ENCODE peak calls at places on chromosomes 11 and 22, in eight cellular contexts. One of them, this sample, is unnamed. For H3K9me3, the result is how much of the 10 kb centered on the place peaks cover.

GRCh38 chr22:25495286-25495685 is 69.2 kb upstream of the GRK3 start:
- DNase-seq in HepG2: no peak
- DNase-seq in transverse colon: no peak
- DNase-seq in upper lobe of left lung: no peak
- DNase-seq in spleen: no peak
- DNase-seq in HCT116: no peak
- DNase-seq in prostate gland: no peak
- DNase-seq in stomach: no peak
- DNase-seq in this sample: no peak

GRCh38 chr11:69825941-69826340 is 6.7 kb upstream of the FGF3 start:
- DNase-seq in HepG2: no peak
- DNase-seq in transverse colon: no peak
- DNase-seq in upper lobe of left lung: no peak
- DNase-seq in spleen: peak
- DNase-seq in HCT116: no peak
- DNase-seq in prostate gland: no peak
- DNase-seq in stomach: no peak
- DNase-seq in this sample: no peak

GRCh38 chr11:2853997-2854560 is 31.5 kb downstream of the CDKN1C start:
- DNase-seq in HepG2: no peak
- DNase-seq in transverse colon: no peak
- DNase-seq in upper lobe of left lung: no peak
- DNase-seq in spleen: no peak
- DNase-seq in HCT116: no peak
- DNase-seq in prostate gland: no peak
- DNase-seq in stomach: no peak
- DNase-seq in this sample: no peak

GRCh38 chr11:85076535-85077330 is 550.4 kb downstream of the DLG2 start:
- DNase-seq in HepG2: no peak
- DNase-seq in transverse colon: no peak
- DNase-seq in upper lobe of left lung: no peak
- DNase-seq in spleen: no peak
- DNase-seq in HCT116: no peak
- DNase-seq in prostate gland: no peak
- DNase-seq in stomach: no peak
- DNase-seq in this sample: no peak

GRCh38 chr11:73426184-73426845 is 50.1 kb downstream of the RELT start:
- DNase-seq in HepG2: no peak
- DNase-seq in transverse colon: no peak
- DNase-seq in upper lobe of left lung: no peak
- DNase-seq in spleen: no peak
- DNase-seq in HCT116: no peak
- DNase-seq in prostate gland: no peak
- DNase-seq in stomach: no peak
- DNase-seq in this sample: no peak

GRCh38 chr22:50671641-50672040 is 982 bp upstream of the SHANK3 start:
- DNase-seq in HepG2: no peak
- DNase-seq in transverse colon: no peak
- DNase-seq in upper lobe of left lung: no peak
- DNase-seq in spleen: no peak
- DNase-seq in HCT116: no peak
- DNase-seq in prostate gland: no peak
- DNase-seq in stomach: no peak
- DNase-seq in this sample: no peak

GRCh38 chr22:19179472-19180048 is 1.0 kb upstream of the SLC25A1 start:
- DNase-seq in HepG2: peak
- DNase-seq in transverse colon: peak
- DNase-seq in upper lobe of left lung: peak
- DNase-seq in spleen: peak
- DNase-seq in HCT116: peak
- DNase-seq in prostate gland: peak
- DNase-seq in stomach: peak
- DNase-seq in this sample: no peak

GRCh38 chr11:1917523-1918435 is 1.7 kb upstream of the TNNT3 start:
- DNase-seq in HepG2: no peak
- DNase-seq in transverse colon: no peak
- DNase-seq in upper lobe of left lung: peak
- DNase-seq in spleen: peak
- DNase-seq in HCT116: no peak
- DNase-seq in prostate gland: no peak
- DNase-seq in stomach: no peak
- DNase-seq in this sample: no peak

GRCh38 chr11:87859583-87859982 is 315.7 kb downstream of the RAB38 start:
- DNase-seq in HepG2: no peak
- DNase-seq in transverse colon: no peak
- DNase-seq in upper lobe of left lung: no peak
- DNase-seq in spleen: no peak
- DNase-seq in HCT116: no peak
- DNase-seq in prostate gland: no peak
- DNase-seq in stomach: peak
- DNase-seq in this sample: no peak

GRCh38 chr11:126716456-126717083 is 284.0 kb downstream of the KIRREL3 start:
- DNase-seq in HepG2: peak
- DNase-seq in transverse colon: peak
- DNase-seq in upper lobe of left lung: no peak
- DNase-seq in spleen: no peak
- DNase-seq in HCT116: peak
- DNase-seq in prostate gland: peak
- DNase-seq in stomach: peak
- DNase-seq in this sample: no peak

GRCh38 chr11:82315093-82315492 is 418.6 kb downstream of the FAM181B start:
- DNase-seq in HepG2: peak
- DNase-seq in transverse colon: peak
- DNase-seq in upper lobe of left lung: no peak
- DNase-seq in spleen: no peak
- DNase-seq in HCT116: no peak
- DNase-seq in prostate gland: no peak
- DNase-seq in stomach: no peak
- DNase-seq in this sample: peak

GRCh38 chr11:105230586-105230985 is 91.0 kb upstream of the CARD18 start:
- DNase-seq in HepG2: no peak
- DNase-seq in transverse colon: no peak
- DNase-seq in upper lobe of left lung: no peak
- DNase-seq in spleen: no peak
- DNase-seq in HCT116: no peak
- DNase-seq in prostate gland: no peak
- DNase-seq in stomach: no peak
- DNase-seq in this sample: no peak

GRCh38 chr22:23218053-23218866 is 38.0 kb downstream of the BCR start:
- DNase-seq in HepG2: no peak
- DNase-seq in transverse colon: no peak
- DNase-seq in upper lobe of left lung: no peak
- DNase-seq in spleen: peak
- DNase-seq in HCT116: no peak
- DNase-seq in prostate gland: no peak
- DNase-seq in stomach: no peak
- DNase-seq in this sample: no peak
- H3K27ac ChIP-seq in HepG2: peak
- H3K27ac ChIP-seq in transverse colon: peak
- H3K27ac ChIP-seq in upper lobe of left lung: peak
- H3K27ac ChIP-seq in spleen: peak
- H3K27ac ChIP-seq in HCT116: no peak
- H3K27ac ChIP-seq in prostate gland: no peak
- H3K27ac ChIP-seq in stomach: peak
- H3K27ac ChIP-seq in this sample: no peak

GRCh38 chr11:8834379-8834778 is 76.6 kb upstream of the AKIP1 start:
- DNase-seq in HepG2: no peak
- DNase-seq in transverse colon: no peak
- DNase-seq in upper lobe of left lung: no peak
- DNase-seq in spleen: peak
- DNase-seq in HCT116: no peak
- DNase-seq in prostate gland: no peak
- DNase-seq in stomach: no peak
- DNase-seq in this sample: no peak

GRCh38 chr11:8831861-8832260 is 79.1 kb upstream of the AKIP1 start:
- DNase-seq in HepG2: no peak
- DNase-seq in transverse colon: no peak
- DNase-seq in upper lobe of left lung: no peak
- DNase-seq in spleen: peak
- DNase-seq in HCT116: no peak
- DNase-seq in prostate gland: no peak
- DNase-seq in stomach: no peak
- DNase-seq in this sample: no peak

GRCh38 chr11:8833568-8834275 is 77.3 kb upstream of the AKIP1 start:
- DNase-seq in HepG2: no peak
- DNase-seq in transverse colon: no peak
- DNase-seq in upper lobe of left lung: no peak
- DNase-seq in spleen: no peak
- DNase-seq in HCT116: no peak
- DNase-seq in prostate gland: no peak
- DNase-seq in stomach: no peak
- DNase-seq in this sample: no peak

GRCh38 chr11:8830641-8831040 is 80.3 kb upstream of the AKIP1 start:
- DNase-seq in HepG2: no peak
- DNase-seq in transverse colon: no peak
- DNase-seq in upper lobe of left lung: no peak
- DNase-seq in spleen: no peak
- DNase-seq in HCT116: no peak
- DNase-seq in prostate gland: no peak
- DNase-seq in stomach: no peak
- DNase-seq in this sample: no peak

DNA sequence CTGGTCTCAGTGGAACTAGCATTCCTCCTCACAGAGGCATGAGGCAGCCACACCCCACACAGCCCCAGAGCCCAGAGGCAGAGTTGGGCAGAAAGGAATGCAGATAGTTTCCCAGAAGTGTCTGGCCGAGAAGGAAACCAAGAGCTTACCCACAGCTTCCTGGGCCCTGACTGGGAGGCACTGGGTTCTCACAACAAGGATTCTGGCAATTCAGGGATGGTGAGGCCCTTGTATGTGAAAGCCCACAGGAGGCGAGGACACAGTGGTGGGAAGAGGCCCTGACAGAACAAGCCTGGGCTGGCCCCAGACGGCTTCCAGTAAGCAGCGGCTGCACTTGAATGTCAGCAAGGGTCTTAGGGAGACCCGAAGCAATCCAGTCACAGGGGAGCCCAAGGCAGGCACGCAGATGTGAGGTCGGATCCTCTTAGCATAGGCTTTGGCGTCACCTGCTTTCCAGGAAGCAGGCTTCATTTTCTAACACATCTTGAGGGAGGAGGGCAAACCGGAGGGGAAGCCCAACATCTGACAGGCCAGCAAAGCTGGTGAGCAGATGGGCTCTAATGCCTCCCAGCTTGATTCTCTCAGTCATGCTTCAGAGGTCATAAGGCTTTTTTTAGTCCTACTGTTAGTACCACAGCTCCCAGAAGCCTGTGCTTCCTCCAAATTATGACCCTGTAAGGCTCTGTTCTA is 78.3 kb upstream of the AKIP1 start:
- DNase-seq in HepG2: no peak
- DNase-seq in transverse colon: no peak
- DNase-seq in upper lobe of left lung: no peak
- DNase-seq in spleen: no peak
- DNase-seq in HCT116: no peak
- DNase-seq in prostate gland: no peak
- DNase-seq in stomach: peak
- DNase-seq in this sample: peak
- TF ChIP-seq POLR2AphosphoS5 in HepG2: no peak
- TF ChIP-seq POLR2AphosphoS5 in transverse colon: peak
- TF ChIP-seq POLR2AphosphoS5 in upper lobe of left lung: no peak
- TF ChIP-seq POLR2AphosphoS5 in spleen: no peak
- TF ChIP-seq POLR2AphosphoS5 in HCT116: no peak
- TF ChIP-seq POLR2AphosphoS5 in prostate gland: peak
- TF ChIP-seq POLR2AphosphoS5 in stomach: no peak
- TF ChIP-seq POLR2AphosphoS5 in this sample: no peak

GRCh38 chr11:115377882-115378296 is 126.3 kb downstream of the CADM1 start:
- DNase-seq in HepG2: peak
- DNase-seq in transverse colon: no peak
- DNase-seq in upper lobe of left lung: no peak
- DNase-seq in spleen: no peak
- DNase-seq in HCT116: no peak
- DNase-seq in prostate gland: no peak
- DNase-seq in stomach: no peak
- DNase-seq in this sample: no peak
- H3K9me3 ChIP-seq in HepG2: under half
- H3K9me3 ChIP-seq in transverse colon: under half
- H3K9me3 ChIP-seq in upper lobe of left lung: under half
- H3K9me3 ChIP-seq in spleen: under half
- H3K9me3 ChIP-seq in HCT116: under half
- H3K9me3 ChIP-seq in prostate gland: under half
- H3K9me3 ChIP-seq in stomach: under half
- H3K9me3 ChIP-seq in this sample: under half

GRCh38 chr11:44863231-44863630 is 87.5 kb downstream of the TP53I11 start:
- DNase-seq in HepG2: no peak
- DNase-seq in transverse colon: no peak
- DNase-seq in upper lobe of left lung: no peak
- DNase-seq in spleen: peak
- DNase-seq in HCT116: no peak
- DNase-seq in prostate gland: no peak
- DNase-seq in stomach: no peak
- DNase-seq in this sample: no peak
- H3K27ac ChIP-seq in HepG2: no peak
- H3K27ac ChIP-seq in transverse colon: peak
- H3K27ac ChIP-seq in upper lobe of left lung: no peak
- H3K27ac ChIP-seq in spleen: no peak
- H3K27ac ChIP-seq in HCT116: no peak
- H3K27ac ChIP-seq in prostate gland: peak
- H3K27ac ChIP-seq in stomach: peak
- H3K27ac ChIP-seq in this sample: no peak

This sample was measured in SK-N-MC.